ENCODE peak calls at places on chromosomes 3 and 15, in seven cellular contexts. M is coronary artery, J is thoracic aorta, U is endodermal cell, P is heart left ventricle, H is left lung, B is OCI-LY7. K is an unnamed sample.

GRCh38 chr15:81491414-81492101 is 117.5 kb upstream of the TMC3 start:
- DNase-seq in H (no peak), M (no peak), B (no peak), J (no peak), U (no peak), P (no peak), K (no peak)

GRCh38 chr3:15693340-15693739 is 91.8 kb downstream of the BTD start:
- DNase-seq in H (no peak), B (no peak), U (no peak), P (no peak), M (no peak), J (no peak), K (no peak)

GRCh38 chr3:25581823-25582222 is 82.9 kb downstream of the TOP2B start:
- DNase-seq in H (no peak), M (no peak), P (no peak), U (peak; percentile 34), B (no peak), J (no peak), K (no peak)

GRCh38 chr3:42159706-42160472 is 68.7 kb downstream of the TRAK1 start:
- DNase-seq in P (peak; percentile 49), U (peak; percentile 97), J (no peak), B (peak; percentile 88), M (no peak), H (peak; percentile 85), K (peak; percentile 88)

GRCh38 chr3:149658444-149659172 is 783 bp upstream of the WWTR1 start:
- DNase-seq in U (peak; percentile 85), M (peak; percentile 87), P (peak; percentile 89), B (no peak), J (peak; percentile 35), H (peak; percentile 88), K (peak; percentile 70)

GRCh38 chr3:195921334-195921771 is 13.0 kb upstream of the TNK2 start:
- DNase-seq in U (peak; percentile 50), M (no peak), B (no peak), H (no peak), P (no peak), J (no peak), K (no peak)

GRCh38 chr15:64651573-64652260 is 123.7 kb downstream of the RBPMS2 start:
- DNase-seq in H (no peak), P (no peak), B (peak; percentile 60), U (peak; percentile 58), J (no peak), M (no peak), K (no peak)

GRCh38 chr3:149004622-149005021 is 13.3 kb downstream of the GYG1 start:
- DNase-seq in M (no peak), B (no peak), J (no peak), P (no peak), H (no peak), U (no peak), K (no peak)

GRCh38 chr3:32447865-32448400 is 54.7 kb downstream of the CMTM6 start:
- DNase-seq in U (peak; percentile 31), B (no peak), J (no peak), P (no peak), M (no peak), H (no peak), K (no peak)

GRCh38 chr3:44179251-44179650 is 62.4 kb upstream of the TOPAZ1 start:
- DNase-seq in M (no peak), P (no peak), B (no peak), U (no peak), J (no peak), H (no peak), K (no peak)

GRCh38 chr3:106826861-106827311 is 550.4 kb upstream of the CCDC54 start:
- DNase-seq in B (no peak), M (no peak), H (no peak), U (no peak), P (no peak), J (no peak), K (no peak)

GRCh38 chr3:116059421-116060096 is 385.7 kb downstream of the LSAMP start:
- DNase-seq in B (no peak), P (no peak), M (no peak), H (no peak), U (peak; percentile 89), J (no peak), K (peak; percentile 97)

GRCh38 chr3:123486460-123486859 is 37.6 kb upstream of the ADCY5 start:
- DNase-seq in U (no peak), B (no peak), J (no peak), H (no peak), M (no peak), P (no peak), K (no peak)

GRCh38 chr3:30873667-30874066 is 20.8 kb downstream of the GADL1 start:
- DNase-seq in J (no peak), U (no peak), H (no peak), P (no peak), M (no peak), B (no peak), K (no peak)

GRCh38 chr15:93298901-93299300 is 209.9 kb upstream of the RGMA start:
- DNase-seq in P (peak; percentile 40), H (no peak), U (no peak), B (no peak), M (no peak), J (no peak), K (peak; percentile 37)

GRCh38 chr3:127320529-127321121 is 32.8 kb upstream of the PRR20G start:
- DNase-seq in H (no peak), M (no peak), B (no peak), P (no peak), U (peak; percentile 75), J (no peak), K (peak; percentile 20)

GRCh38 chr3:106097817-106098410 is 229.1 kb upstream of the CBLB start:
- DNase-seq in J (no peak), U (no peak), M (no peak), B (no peak), H (no peak), P (no peak), K (no peak)

GRCh38 chr3:19250959-19251610 is 102.8 kb downstream of the KCNH8 start:
- DNase-seq in U (peak; percentile 58), M (no peak), P (no peak), J (no peak), B (peak; percentile 24), H (no peak), K (no peak)

GRCh38 chr15:99403597-99403996 is 152.3 kb downstream of the LRRC28 start:
- DNase-seq in P (no peak), M (no peak), B (no peak), J (no peak), H (no peak), U (no peak), K (no peak)

GRCh38 chr3:131361464-131362421 is 19.8 kb upstream of the NUDT16 start:
- DNase-seq in P (peak; percentile 93), J (peak; percentile 33), H (peak; percentile 99), U (peak; percentile 98), M (no peak), B (no peak), K (peak; percentile 78)

GRCh38 chr3:175108613-175109151 is 249.5 kb downstream of the NAALADL2 start:
- DNase-seq in H (no peak), M (no peak), B (no peak), J (no peak), U (no peak), P (no peak), K (no peak)

GRCh38 chr3:164577667-164578066 is 500.6 kb downstream of the SI start:
- DNase-seq in U (no peak), H (no peak), P (no peak), J (no peak), M (no peak), B (no peak), K (no peak)

GRCh38 chr15:66907826-66908502 is 157.4 kb upstream of the SMAD3 start:
- DNase-seq in J (no peak), P (peak; percentile 49), M (peak; percentile 80), B (peak; percentile 72), U (peak; percentile 40), H (no peak), K (no peak)

GRCh38 chr3:851098-851790 is 241.6 kb upstream of the CNTN6 start:
- DNase-seq in P (no peak), U (peak; percentile 84), M (no peak), J (no peak), B (no peak), H (no peak), K (no peak)

GRCh38 chr3:853489-853888 is 239.3 kb upstream of the CNTN6 start:
- DNase-seq in B (no peak), M (no peak), J (no peak), H (no peak), P (no peak), U (no peak), K (no peak)

DNA sequence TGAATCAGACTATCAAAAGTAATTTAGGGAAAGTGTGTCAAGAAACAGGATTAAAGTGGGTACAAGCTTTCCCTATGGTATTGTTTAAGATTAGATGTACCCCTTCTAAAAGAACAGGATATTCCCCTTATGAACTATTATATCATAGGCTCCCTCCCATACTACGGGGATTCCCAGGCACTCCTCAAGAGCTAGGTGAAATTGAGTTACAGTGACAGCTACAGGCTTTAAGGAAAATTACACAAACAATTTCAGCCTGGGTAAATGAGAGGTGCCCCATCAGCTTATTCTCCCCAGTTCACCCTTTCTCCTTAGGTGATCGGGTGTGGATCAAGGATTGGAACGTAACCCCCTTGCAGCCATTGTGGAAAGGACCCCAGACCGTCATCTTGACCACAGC is 240.8 kb upstream of the CNTN6 start:
- DNase-seq in J (no peak), H (no peak), U (no peak), B (no peak), M (no peak), P (no peak), K (no peak)
- TF ChIP-seq CTCF in J (no peak), H (no peak), U (peak; percentile 47), B (peak; percentile 34), M (no peak), P (no peak), K (no peak)

GRCh38 chr3:12158387-12159226 is at the start of gene TIMP4:
- DNase-seq in B (no peak), H (peak; percentile 87), M (peak; percentile 83), U (peak; percentile 81), P (peak; percentile 75), J (no peak), K (peak; percentile 34)
- H3K27ac ChIP-seq in B (no peak within 1 kb of the TSS), H (no peak within 1 kb of the TSS), M (peak within 1 kb of the TSS; percentile 81), U (peak within 1 kb of the TSS; percentile 79), P (peak within 1 kb of the TSS; percentile 44), J (peak within 1 kb of the TSS; percentile 52), K (peak within 1 kb of the TSS; percentile 87)

GRCh38 chr15:71532994-71533393 is 277.4 kb upstream of the NR2E3 start:
- DNase-seq in U (peak; percentile 77), J (no peak), B (peak; percentile 27), H (no peak), P (no peak), M (no peak), K (peak; percentile 65)
- TF ChIP-seq CTCF in U (peak; percentile 91), J (peak; percentile 44), B (peak; percentile 80), H (peak; percentile 51), P (peak; percentile 48), M (no peak), K (peak; percentile 85)

DNA sequence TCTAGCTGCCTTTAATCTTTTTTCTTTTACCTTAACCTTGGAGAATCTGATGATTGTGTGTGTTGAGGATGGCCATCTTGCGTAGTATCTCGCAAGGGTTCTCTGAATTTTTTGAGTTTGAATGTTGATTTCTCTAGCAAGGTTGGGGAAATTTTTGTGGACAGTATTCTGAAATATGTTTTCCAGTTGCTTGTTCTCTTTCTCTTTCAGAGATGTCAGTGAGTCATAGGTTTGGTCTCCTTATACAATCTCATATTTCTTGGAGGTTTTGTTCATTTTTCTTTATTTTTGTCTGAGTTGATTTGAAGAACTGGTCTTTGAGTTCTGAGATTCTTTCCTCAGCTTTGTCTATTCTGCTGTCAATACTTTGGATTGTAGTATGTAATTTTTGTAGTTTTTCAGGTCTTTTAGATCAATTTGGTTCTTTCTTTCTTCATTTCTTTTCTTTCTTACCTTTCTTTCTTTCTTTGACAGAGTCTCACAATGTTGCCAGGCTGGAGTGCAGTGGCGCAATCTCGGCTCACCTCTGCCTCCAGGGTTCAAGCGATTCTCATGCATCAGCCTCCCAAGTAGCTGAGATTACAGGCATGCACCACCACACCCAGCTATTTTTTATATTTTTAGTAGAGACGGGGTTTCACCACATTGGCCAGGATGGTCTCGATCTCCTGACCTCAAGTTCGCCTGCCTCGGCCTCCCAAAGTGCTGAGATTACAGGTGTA is 366.4 kb upstream of the RASGRP1 start:
- DNase-seq in P (no peak), M (no peak), J (no peak), U (no peak), B (no peak), H (no peak), K (no peak)
- H3K27ac ChIP-seq in P (no peak overlapping the region), M (no peak overlapping the region), J (no peak overlapping the region), U (no peak overlapping the region), B (no peak overlapping the region), H (no peak overlapping the region), K (no peak overlapping the region)